ENCODE peak calls at places on chromosome 14, in ten cellular contexts. K, S, V, O, L, R, Z, P, B and N are unnamed samples.

GRCh38 chr14:102539544-102540309 is 30.2 kb upstream of the ANKRD9 start:
- DNase-seq in Z (peak), P (peak), S (no peak), L (peak), B (no peak), V (no peak), R (peak), O (peak), K (no peak), N (no peak)

GRCh38 chr14:86462193-86462592 is 932.2 kb downstream of the FLRT2 start:
- DNase-seq in Z (peak), V (no peak), B (no peak), K (no peak), L (no peak), O (no peak), P (no peak), R (no peak), S (no peak), N (no peak)

GRCh38 chr14:21307641-21308040 is 27.8 kb downstream of the RPGRIP1 start:
- DNase-seq in K (no peak), V (no peak), Z (no peak), P (no peak), B (no peak), R (no peak), L (no peak), S (no peak), O (no peak), N (no peak)

GRCh38 chr14:88166616-88167015 is 156.5 kb downstream of the KCNK10 start:
- DNase-seq in S (no peak), R (no peak), O (no peak), L (no peak), P (no peak), Z (no peak), K (peak), B (no peak), V (no peak), N (no peak)

GRCh38 chr14:69170848-69171247 is 17.9 kb upstream of the DCAF5 start:
- DNase-seq in R (no peak), P (no peak), V (no peak), L (no peak), Z (peak), B (no peak), K (no peak), O (no peak), S (no peak), N (no peak)

GRCh38 chr14:103627073-103628025 is 1.7 kb upstream of the KLC1 start:
- DNase-seq in O (no peak), K (no peak), V (no peak), R (no peak), S (no peak), P (no peak), Z (no peak), B (no peak), L (no peak), N (no peak)

GRCh38 chr14:71739273-71739990 is 192.8 kb upstream of the RGS6 start:
- DNase-seq in S (no peak), K (peak), P (no peak), Z (peak), B (no peak), O (no peak), R (no peak), V (no peak), L (no peak), N (no peak)

GRCh38 chr14:48703728-48704467 is 882.3 kb downstream of the RPS29 start:
- DNase-seq in P (no peak), V (no peak), L (no peak), R (peak), S (no peak), Z (no peak), B (no peak), O (no peak), K (no peak), N (no peak)

GRCh38 chr14:64762044-64763034 is 58.1 kb downstream of the PLEKHG3 start:
- DNase-seq in Z (peak), O (peak), P (peak), V (no peak), L (peak), R (peak), B (peak), S (no peak), K (no peak), N (peak)

GRCh38 chr14:82854851-82855250 is 1321.2 kb upstream of the SEL1L start:
- DNase-seq in Z (no peak), O (no peak), L (no peak), S (no peak), R (peak), P (no peak), B (no peak), K (no peak), V (no peak), N (no peak)

GRCh38 chr14:23294734-23295561 is 7.7 kb downstream of the PPP1R3E start:
- DNase-seq in K (no peak), Z (peak), L (no peak), O (peak), R (no peak), S (peak), P (no peak), B (peak), V (no peak), N (no peak)

GRCh38 chr14:63302135-63302534 is 16.6 kb downstream of the GPHB5 start:
- DNase-seq in O (no peak), Z (no peak), V (no peak), L (no peak), B (peak), S (no peak), P (no peak), K (no peak), R (no peak), N (no peak)

GRCh38 chr14:80269338-80269935 is 58.1 kb upstream of the DIO2 start:
- DNase-seq in K (peak), O (no peak), B (no peak), P (no peak), S (no peak), R (no peak), V (no peak), L (no peak), Z (peak), N (peak)

GRCh38 chr14:33692762-33693161 is 258.1 kb downstream of the EGLN3 start:
- DNase-seq in R (peak), V (no peak), K (peak), L (no peak), S (no peak), O (no peak), P (no peak), B (no peak), Z (peak), N (peak)

GRCh38 chr14:63764103-63764502 is 36.2 kb upstream of the SGPP1 start:
- DNase-seq in S (no peak), O (no peak), B (no peak), R (no peak), V (no peak), L (no peak), P (no peak), K (no peak), Z (no peak), N (no peak)

GRCh38 chr14:22563987-22564386 is 25.0 kb downstream of the DAD1 start:
- DNase-seq in P (no peak), O (no peak), V (no peak), L (no peak), K (no peak), S (no peak), B (no peak), Z (no peak), R (no peak), N (no peak)

GRCh38 chr14:87434680-87435079 is 558.3 kb downstream of the GALC start:
- DNase-seq in O (no peak), S (no peak), K (no peak), B (no peak), P (no peak), L (no peak), Z (no peak), R (no peak), V (no peak), N (no peak)

GRCh38 chr14:96167224-96168148 is 37.2 kb upstream of the BDKRB2 start:
- DNase-seq in R (no peak), K (peak), O (no peak), V (no peak), Z (peak), L (no peak), P (peak), S (no peak), B (no peak), N (peak)

GRCh38 chr14:81091139-81091538 is 129.6 kb downstream of the GTF2A1 start:
- DNase-seq in P (no peak), B (no peak), K (no peak), O (no peak), R (no peak), S (no peak), L (no peak), Z (no peak), V (no peak), N (no peak)

GRCh38 chr14:69968151-69968550 is 88.9 kb downstream of the SMOC1 start:
- DNase-seq in S (no peak), B (no peak), P (no peak), V (no peak), Z (no peak), O (no peak), R (no peak), L (no peak), K (no peak), N (no peak)

GRCh38 chr14:55115433-55115832 is 13.6 kb upstream of the LGALS3 start:
- DNase-seq in R (no peak), O (no peak), V (no peak), B (no peak), P (no peak), L (no peak), S (no peak), Z (no peak), K (no peak), N (no peak)

GRCh38 chr14:88848571-88848970 is 24.1 kb downstream of the TTC8 start:
- DNase-seq in K (no peak), Z (peak), O (no peak), V (no peak), B (no peak), P (no peak), R (no peak), L (no peak), S (no peak), N (no peak)

DNA sequence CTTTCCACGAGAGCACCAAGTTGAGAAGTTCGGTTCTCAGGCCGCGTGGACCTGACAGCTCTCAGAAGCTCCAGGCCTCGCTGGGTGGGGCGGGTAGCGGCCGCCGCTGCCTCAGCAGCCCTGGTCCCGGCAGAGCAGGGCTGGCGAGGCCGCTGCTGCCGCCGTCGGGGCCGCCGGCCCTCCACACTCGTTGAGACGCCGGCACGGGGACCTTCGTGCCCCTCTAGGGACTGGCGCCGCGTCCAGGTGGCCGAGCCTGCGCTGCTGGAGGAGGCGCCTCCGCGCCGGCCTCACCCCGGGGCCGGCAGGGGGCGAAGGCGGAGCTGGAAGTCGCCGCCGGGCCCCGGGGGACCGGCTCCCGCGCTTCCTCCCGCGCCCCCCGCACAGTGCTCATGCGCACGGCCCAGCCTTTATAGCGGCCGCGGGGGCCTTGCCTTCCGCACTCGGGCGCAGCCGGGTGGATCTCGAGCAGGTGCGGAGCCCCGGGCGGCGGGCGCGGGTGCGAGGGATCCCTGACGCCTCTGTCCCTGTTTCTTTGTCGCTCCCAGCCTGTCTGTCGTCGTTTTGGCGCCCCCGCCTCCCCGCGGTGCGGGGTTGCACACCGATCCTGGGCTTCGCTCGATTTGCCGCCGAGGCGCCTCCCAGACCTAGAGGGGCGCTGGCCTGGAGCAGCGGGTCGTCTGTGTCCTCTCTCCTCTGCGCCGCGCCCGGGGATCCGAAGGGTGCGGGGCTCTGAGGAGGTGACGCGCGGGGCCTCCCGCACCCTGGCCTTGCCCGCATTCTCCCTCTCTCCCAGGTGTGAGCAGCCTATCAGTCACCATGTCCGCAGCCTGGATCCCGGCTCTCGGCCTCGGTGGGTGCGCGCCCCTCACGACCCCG is at the start of gene COCH:
- DNase-seq in B (peak), S (peak), Z (no peak), V (no peak), R (no peak), P (peak), L (peak), K (no peak), O (peak), N (no peak)
- TF ChIP-seq CTCF in B (peak), S (no peak), Z (peak), V (no peak), R (no peak), P (peak), L (peak), K (peak), O (peak), N (no peak)

GRCh38 chr14:51398898-51399297 is 158.9 kb downstream of the TMX1 start:
- DNase-seq in R (no peak), O (no peak), V (no peak), S (no peak), B (no peak), P (no peak), L (no peak), K (peak), Z (peak), N (peak)

GRCh38 chr14:51396222-51396815 is 156.3 kb downstream of the TMX1 start:
- DNase-seq in O (peak), Z (peak), B (no peak), S (no peak), R (peak), P (no peak), V (no peak), L (no peak), K (peak), N (peak)

GRCh38 chr14:51394804-51395203 is 154.8 kb downstream of the TMX1 start:
- DNase-seq in P (no peak), S (no peak), R (no peak), K (no peak), B (no peak), L (no peak), V (no peak), Z (no peak), O (no peak), N (no peak)

GRCh38 chr14:51394391-51394790 is 154.3 kb downstream of the TMX1 start:
- DNase-seq in P (no peak), B (no peak), S (no peak), L (no peak), K (no peak), O (no peak), Z (peak), R (no peak), V (no peak), N (peak)

DNA sequence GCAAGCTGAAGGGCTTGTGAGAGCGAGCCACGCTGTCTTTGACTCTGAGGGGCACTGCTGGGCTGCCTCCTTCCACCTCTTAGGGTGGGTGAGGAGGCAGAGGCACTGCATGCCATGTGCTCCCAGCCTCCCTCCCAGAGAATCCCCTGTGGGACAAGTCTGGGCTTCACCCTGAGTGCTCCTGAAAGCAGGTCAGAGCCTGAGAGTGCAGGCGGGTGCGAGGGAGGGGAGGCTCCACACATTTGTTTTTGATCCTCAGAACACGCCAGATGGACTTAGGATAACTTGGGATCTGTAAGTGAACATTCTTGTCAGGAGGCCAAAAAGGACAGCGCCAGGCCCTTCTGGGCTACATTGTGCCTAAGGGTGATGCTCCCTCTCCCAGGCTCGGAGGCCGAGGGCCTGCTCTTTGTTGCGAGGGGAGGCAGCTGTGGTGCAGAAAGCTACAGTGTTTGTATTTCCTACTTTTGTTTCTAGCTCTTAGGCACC is 155.4 kb downstream of the TMX1 start:
- DNase-seq in O (peak), R (peak), V (no peak), L (peak), K (no peak), Z (peak), B (no peak), P (peak), S (no peak), N (peak)
- TF ChIP-seq CTCF in O (no peak), R (no peak), V (no peak), L (no peak), K (no peak), Z (no peak), B (no peak), P (no peak), S (no peak), N (peak)

GRCh38 chr14:50060871-50061663 is 55.3 kb downstream of the VCPKMT start:
- DNase-seq in Z (peak), O (peak), S (no peak), P (no peak), K (peak), R (no peak), B (no peak), V (peak), L (peak), N (peak)
- TF ChIP-seq CTCF in Z (peak), O (no peak), S (no peak), P (no peak), K (peak), R (peak), B (no peak), V (peak), L (peak), N (no peak)

GRCh38 chr14:41606249-41607118 is at the start of gene LRFN5:
- DNase-seq in K (no peak), B (peak), Z (peak), O (peak), R (no peak), L (peak), P (peak), S (no peak), V (no peak), N (no peak)

GRCh38 chr14:41607966-41608663 is 1.4 kb downstream of the LRFN5 start:
- DNase-seq in K (no peak), O (peak), Z (peak), B (peak), R (no peak), L (no peak), P (peak), V (no peak), S (no peak), N (no peak)

GRCh38 chr14:41607119-41607785 is 576 bp downstream of the LRFN5 start:
- DNase-seq in K (no peak), O (peak), R (no peak), P (no peak), B (peak), Z (peak), S (no peak), V (no peak), L (no peak), N (no peak)

GRCh38 chr14:41605550-41606248 is 977 bp upstream of the LRFN5 start:
- DNase-seq in K (no peak), Z (peak), V (no peak), P (peak), L (no peak), S (no peak), O (peak), B (peak), R (no peak), N (no peak)

DNA sequence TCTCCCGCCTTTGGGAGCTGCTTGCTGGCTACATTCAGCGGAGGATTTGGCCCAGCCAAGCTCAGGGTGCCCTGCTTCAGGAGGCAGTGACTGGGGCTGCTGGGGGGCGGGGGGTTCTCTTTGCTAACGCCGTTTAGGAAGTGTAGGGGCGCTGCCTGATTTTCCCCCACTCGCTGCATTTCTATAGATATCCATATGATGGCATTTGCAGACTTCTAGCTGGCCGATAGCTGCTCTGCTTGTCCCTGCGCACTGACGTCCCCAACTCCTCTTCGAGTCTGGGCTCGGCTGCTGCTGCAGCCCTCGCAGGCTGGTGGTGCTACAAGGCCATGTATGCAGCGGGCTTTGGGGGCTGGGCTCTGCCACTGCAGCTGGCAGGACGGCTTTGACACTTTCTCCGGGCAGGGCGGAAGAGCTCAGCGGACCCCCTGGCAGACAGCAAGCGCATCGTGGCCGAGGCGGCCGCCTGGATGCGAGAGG is 3.1 kb downstream of the LRFN5 start:
- DNase-seq in K (no peak), S (no peak), V (no peak), O (peak), Z (peak), P (peak), R (no peak), B (peak), L (peak), N (no peak)
- TF ChIP-seq CTCF in K (peak), S (no peak), V (no peak), O (no peak), Z (peak), P (no peak), R (peak), B (peak), L (no peak), N (peak)

GRCh38 chr14:75522224-75522764 is at the start of gene BATF:
- DNase-seq in P (no peak), O (no peak), Z (no peak), K (no peak), R (no peak), S (peak), L (no peak), B (no peak), V (peak), N (no peak)
- TF ChIP-seq CTCF in P (no peak), O (no peak), Z (no peak), K (no peak), R (no peak), S (no peak), L (no peak), B (no peak), V (no peak), N (no peak)

DNA sequence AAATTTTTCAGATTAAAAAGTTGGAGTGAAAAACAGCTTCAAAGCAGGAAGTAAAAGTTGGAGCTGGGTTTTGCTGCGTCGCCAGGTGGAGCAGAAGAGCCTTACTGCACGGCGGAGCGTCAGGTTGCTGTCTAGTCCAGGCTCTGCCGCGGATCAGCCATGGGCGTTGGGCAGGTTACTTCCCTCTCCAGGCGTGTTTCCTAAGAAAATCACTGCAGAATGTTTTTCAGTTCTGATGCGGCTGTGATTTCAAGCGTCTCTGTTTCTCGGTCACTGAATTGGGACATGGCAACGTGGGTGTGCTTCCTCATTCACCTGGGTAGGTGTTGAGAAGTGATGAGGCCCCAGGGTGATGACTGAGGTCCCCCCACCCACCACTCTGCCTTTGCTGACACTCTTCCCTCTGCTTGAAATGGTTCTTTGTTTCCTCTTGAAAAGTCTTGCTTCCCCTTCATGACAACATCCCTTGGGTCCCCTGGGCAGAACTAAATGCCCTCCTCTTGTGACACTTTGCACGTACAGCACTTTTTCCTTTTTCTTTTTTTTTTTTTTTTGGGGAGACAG is 7.6 kb downstream of the EVL start:
- DNase-seq in K (no peak), O (no peak), V (no peak), B (no peak), R (no peak), L (no peak), P (no peak), Z (no peak), S (peak), N (no peak)
- TF ChIP-seq CTCF in K (peak), O (no peak), V (no peak), B (no peak), R (no peak), L (no peak), P (no peak), Z (no peak), S (no peak), N (no peak)

GRCh38 chr14:106094654-106095189 is 568.3 kb downstream of the TMEM121 start:
- DNase-seq in Z (no peak), S (peak), P (no peak), L (no peak), O (peak), V (no peak), K (no peak), B (peak), R (no peak), N (no peak)
- TF ChIP-seq CTCF in Z (no peak), S (no peak), P (no peak), L (no peak), O (no peak), V (no peak), K (no peak), B (no peak), R (peak), N (no peak)